ENCODE peak calls at places on chromosomes 12 and 14, in ten cellular contexts. R, X, H, G, I, T, P, W, S and N are unnamed samples.

GRCh38 chr14:88500611-88501010 is 54.2 kb downstream of the PTPN21 start:
- DNase-seq in W (no peak), P (no peak), T (no peak), I (no peak), X (no peak), H (no peak), G (no peak), R (no peak), S (no peak), N (no peak)

GRCh38 chr12:3122841-3123678 is 45.9 kb downstream of the TSPAN9 start:
- DNase-seq in W (peak), H (peak), T (no peak), I (peak), X (no peak), R (peak), P (no peak), G (peak), S (peak), N (no peak)

GRCh38 chr12:118189761-118190181 is 53.8 kb downstream of the PEBP1 start:
- DNase-seq in X (no peak), I (peak), W (no peak), R (peak), P (no peak), G (no peak), H (peak), T (no peak), S (peak), N (no peak)

GRCh38 chr12:115944392-115944742 is 333.1 kb downstream of the MED13L start:
- DNase-seq in I (no peak), X (no peak), T (no peak), W (no peak), R (no peak), P (no peak), H (no peak), G (no peak), S (no peak), N (no peak)

GRCh38 chr12:120103044-120103338 is 13.6 kb downstream of the RAB35 start:
- DNase-seq in R (no peak), W (no peak), T (no peak), H (no peak), X (no peak), I (no peak), G (no peak), P (no peak), S (no peak), N (no peak)

GRCh38 chr14:44961151-44961729 is 507 bp downstream of the KLHL28 start:
- DNase-seq in I (peak), G (peak), S (peak), W (peak), P (no peak), R (peak), H (peak), T (peak), X (peak), N (peak)

GRCh38 chr12:95808146-95808545 is 17.6 kb upstream of the NTN4 start:
- DNase-seq in I (no peak), P (no peak), S (no peak), H (no peak), W (no peak), T (no peak), G (no peak), R (no peak), X (no peak), N (no peak)

GRCh38 chr12:121423253-121423652 is 23.3 kb downstream of the RNF34 start:
- DNase-seq in R (no peak), I (no peak), H (no peak), W (no peak), G (no peak), X (no peak), S (no peak), T (no peak), P (no peak), N (no peak)

GRCh38 chr12:50925342-50925651 is 27.0 kb upstream of the HIGD1C start:
- DNase-seq in W (peak), I (no peak), X (no peak), T (no peak), P (no peak), S (no peak), H (no peak), R (no peak), G (no peak), N (no peak)

GRCh38 chr14:53955671-53956426 is 776 bp downstream of the BMP4 start:
- DNase-seq in R (peak), X (peak), I (peak), T (no peak), P (no peak), S (no peak), H (peak), G (peak), W (peak), N (no peak)
- TF ChIP-seq POLR2A in R (peak), X (peak), I (no peak), T (no peak), P (no peak), S (no peak), H (peak), G (peak), W (no peak), N (no peak)

DNA sequence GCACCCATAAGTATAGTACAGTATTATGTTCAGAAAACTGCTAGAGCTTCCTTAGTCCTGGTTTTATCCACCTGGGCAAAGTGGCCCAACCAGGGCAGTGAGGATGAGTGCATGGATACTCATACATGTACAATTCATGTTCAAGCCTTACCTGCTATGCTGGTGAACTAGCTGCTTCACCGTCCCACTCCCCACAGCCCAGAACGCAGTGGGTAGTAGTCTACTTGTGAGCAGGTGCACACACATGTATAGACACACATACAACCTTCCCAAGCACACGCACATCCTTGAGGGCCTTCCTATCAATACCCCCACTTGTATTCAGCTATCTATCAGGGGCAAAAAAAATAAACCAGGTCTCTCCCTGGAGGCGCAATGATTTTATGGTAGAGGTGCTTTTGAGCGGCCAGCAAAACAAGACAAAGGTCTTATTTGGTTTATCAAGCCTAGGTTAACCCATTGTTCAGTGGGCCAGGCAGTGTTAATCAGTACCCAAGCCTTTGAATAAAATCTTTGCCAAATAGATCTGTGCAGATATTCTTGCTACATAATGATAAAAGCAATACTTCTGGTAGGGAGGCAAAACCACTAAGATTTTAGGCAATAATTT is 69.8 kb downstream of the ZFP36L1 start:
- DNase-seq in T (no peak), H (no peak), I (no peak), X (no peak), G (peak), P (no peak), R (no peak), W (no peak), S (no peak), N (no peak)
- TF ChIP-seq POLR2A in T (no peak), H (no peak), I (no peak), X (no peak), G (no peak), P (no peak), R (no peak), W (no peak), S (no peak), N (no peak)

GRCh38 chr12:103879878-103880277 is 38.8 kb upstream of the NT5DC3 start:
- DNase-seq in I (no peak), G (no peak), W (no peak), T (no peak), X (no peak), R (no peak), S (no peak), H (no peak), P (no peak), N (no peak)
- TF ChIP-seq POLR2A in I (no peak), G (no peak), W (no peak), T (no peak), X (no peak), R (no peak), S (no peak), H (no peak), P (no peak), N (no peak)

GRCh38 chr12:68686262-68686594 is 550 bp upstream of the NUP107 start:
- DNase-seq in G (no peak), X (no peak), T (no peak), R (no peak), S (no peak), W (no peak), H (no peak), I (no peak), P (no peak), N (no peak)

GRCh38 chr12:68686595-68687521 is at the start of gene NUP107:
- DNase-seq in I (peak), X (peak), H (peak), R (peak), W (peak), P (peak), G (peak), T (peak), S (peak), N (peak)
- TF ChIP-seq POLR2A in I (no peak), X (peak), H (peak), R (peak), W (no peak), P (no peak), G (no peak), T (peak), S (peak), N (peak)

GRCh38 chr14:24176599-24176998 is 4.7 kb downstream of the REC8 start:
- DNase-seq in W (no peak), S (no peak), R (no peak), H (no peak), T (no peak), I (no peak), P (no peak), G (peak), X (no peak), N (no peak)
- TF ChIP-seq POLR2A in W (no peak), S (no peak), R (no peak), H (no peak), T (no peak), I (no peak), P (no peak), G (no peak), X (no peak), N (no peak)

GRCh38 chr12:56081393-56082347 is 1.7 kb downstream of the ERBB3 start:
- DNase-seq in S (no peak), H (no peak), R (no peak), G (no peak), W (no peak), X (peak), P (no peak), T (peak), I (no peak), N (no peak)

GRCh38 chr12:56078931-56079728 is 835 bp upstream of the ERBB3 start:
- DNase-seq in I (peak), R (peak), G (peak), T (peak), P (peak), W (peak), S (peak), H (peak), X (peak), N (peak)

GRCh38 chr12:56078427-56078826 is 1.5 kb upstream of the ERBB3 start:
- DNase-seq in P (no peak), G (no peak), T (peak), S (no peak), H (no peak), X (no peak), W (no peak), I (no peak), R (no peak), N (no peak)

GRCh38 chr12:56080556-56081138 is 682 bp downstream of the ERBB3 start:
- DNase-seq in R (no peak), W (no peak), X (peak), G (no peak), I (no peak), T (peak), S (no peak), P (no peak), H (no peak), N (no peak)

GRCh38 chr12:56079729-56080555 is at the start of gene ERBB3:
- DNase-seq in P (no peak), X (peak), H (peak), T (peak), R (peak), G (peak), S (peak), W (peak), I (peak), N (peak)
- TF ChIP-seq POLR2A in P (no peak), X (peak), H (no peak), T (peak), R (no peak), G (peak), S (no peak), W (no peak), I (no peak), N (no peak)

GRCh38 chr14:62696261-62696968 is 348.8 kb downstream of the KCNH5 start:
- DNase-seq in H (no peak), G (no peak), P (no peak), T (no peak), S (no peak), I (no peak), X (no peak), R (no peak), W (no peak), N (no peak)

GRCh38 chr14:62694075-62694474 is 351.2 kb downstream of the KCNH5 start:
- DNase-seq in P (no peak), I (no peak), X (peak), W (no peak), S (peak), R (no peak), G (no peak), T (no peak), H (no peak), N (no peak)

GRCh38 chr14:62691613-62692489 is 353.4 kb downstream of the KCNH5 start:
- DNase-seq in P (no peak), G (no peak), W (no peak), S (peak), I (no peak), X (peak), T (no peak), R (peak), H (peak), N (no peak)

GRCh38 chr14:62692490-62693106 is 352.7 kb downstream of the KCNH5 start:
- DNase-seq in W (no peak), T (no peak), S (peak), X (peak), I (no peak), G (no peak), P (no peak), H (no peak), R (no peak), N (no peak)

GRCh38 chr14:62696969-62697328 is 348.3 kb downstream of the KCNH5 start:
- DNase-seq in P (no peak), S (no peak), T (no peak), H (no peak), W (no peak), X (no peak), I (no peak), R (no peak), G (no peak), N (no peak)
- TF ChIP-seq POLR2A in P (no peak), S (no peak), T (no peak), H (no peak), W (no peak), X (no peak), I (no peak), R (no peak), G (no peak), N (no peak)